ENCODE peak calls at places on chromosome 13, in seven cellular contexts. O, L, P, K, X, D and W are unnamed samples.

GRCh38 chr13:100848304-100848703 is 173.7 kb upstream of the TMTC4 start:
- DNase-seq in O (no peak), L (no peak), P (no peak), K (no peak), X (no peak), D (no peak), W (no peak)

GRCh38 chr13:26246154-26246553 is 7.8 kb upstream of the CDK8 start:
- DNase-seq in O (no peak), L (no peak), P (no peak), K (no peak), X (no peak), D (no peak), W (no peak)

GRCh38 chr13:49690133-49690989 is 925 bp downstream of the EBPL start:
- DNase-seq in O (peak; percentile 71), L (no peak), P (no peak), K (no peak), X (peak; percentile 41), D (no peak), W (peak; percentile 60)

GRCh38 chr13:112626124-112626523 is 38.2 kb upstream of the TUBGCP3 start:
- DNase-seq in O (no peak), L (no peak), P (no peak), K (no peak), X (no peak), D (no peak), W (no peak)

GRCh38 chr13:33204130-33204927 is 81.2 kb downstream of the STARD13 start:
- DNase-seq in O (peak; percentile 83), L (peak; percentile 61), P (no peak), K (no peak), X (no peak), D (no peak), W (peak; percentile 87)

GRCh38 chr13:112562254-112562653 is 25.7 kb downstream of the TUBGCP3 start:
- DNase-seq in O (no peak), L (no peak), P (no peak), K (no peak), X (no peak), D (no peak), W (no peak)

GRCh38 chr13:111153977-111154332 is 38.8 kb downstream of the ARHGEF7 start:
- DNase-seq in O (peak; percentile 26), L (no peak), P (peak; percentile 58), K (peak; percentile 15), X (peak; percentile 33), D (no peak), W (no peak)

GRCh38 chr13:62613819-62614218 is 1198.2 kb upstream of the PCDH20 start:
- DNase-seq in O (no peak), L (no peak), P (no peak), K (no peak), X (no peak), D (no peak), W (no peak)

GRCh38 chr13:50156140-50156539 is 140.9 kb downstream of the KCNRG start:
- DNase-seq in O (peak; percentile 64), L (no peak), P (no peak), K (no peak), X (no peak), D (no peak), W (peak; percentile 88)

GRCh38 chr13:112916296-112916695 is 52.7 kb upstream of the MCF2L start:
- DNase-seq in O (no peak), L (peak; percentile 19), P (no peak), K (no peak), X (no peak), D (no peak), W (no peak)

GRCh38 chr13:110993788-110994187 is 78.9 kb upstream of the ANKRD10 start:
- DNase-seq in O (no peak), L (no peak), P (no peak), K (no peak), X (no peak), D (no peak), W (no peak)

GRCh38 chr13:28423010-28423409 is 71.9 kb downstream of the FLT1 start:
- DNase-seq in O (no peak), L (no peak), P (no peak), K (no peak), X (no peak), D (peak; percentile 74), W (no peak)

GRCh38 chr13:67238277-67238859 is 8.2 kb upstream of the PCDH9 start:
- DNase-seq in O (no peak), L (no peak), P (no peak), K (no peak), X (no peak), D (no peak), W (no peak)

GRCh38 chr13:89401209-89401810 is 1730.1 kb downstream of the SLITRK5 start:
- DNase-seq in O (peak; percentile 3), L (no peak), P (no peak), K (no peak), X (no peak), D (no peak), W (peak; percentile 72)

GRCh38 chr13:113831061-113831460 is 32.8 kb downstream of the GAS6 start:
- DNase-seq in O (no peak), L (no peak), P (no peak), K (no peak), X (no peak), D (no peak), W (no peak)

GRCh38 chr13:24511019-24511823 is 1.4 kb downstream of the PARP4 start:
- DNase-seq in O (peak; percentile 86), L (no peak), P (peak; percentile 11), K (no peak), X (peak; percentile 60), D (peak; percentile 48), W (peak; percentile 95)

GRCh38 chr13:41137951-41138350 is 5.3 kb upstream of the KBTBD6 start:
- DNase-seq in O (peak; percentile 33), L (no peak), P (no peak), K (no peak), X (no peak), D (no peak), W (peak; percentile 71)

GRCh38 chr13:75132800-75133695 is 348.9 kb downstream of the TBC1D4 start:
- DNase-seq in O (no peak), L (no peak), P (no peak), K (no peak), X (no peak), D (no peak), W (peak; percentile 26)

GRCh38 chr13:78593129-78593528 is 10.2 kb downstream of the POU4F1 start:
- DNase-seq in O (no peak), L (no peak), P (no peak), K (no peak), X (no peak), D (no peak), W (no peak)

GRCh38 chr13:79522583-79522982 is 41.6 kb downstream of the NDFIP2 start:
- DNase-seq in O (peak; percentile 87), L (no peak), P (no peak), K (no peak), X (no peak), D (peak; percentile 78), W (peak; percentile 95)

GRCh38 chr13:96141032-96141431 is 51.1 kb downstream of the HS6ST3 start:
- DNase-seq in O (no peak), L (no peak), P (no peak), K (no peak), X (no peak), D (no peak), W (peak; percentile 3)

GRCh38 chr13:80840313-80840976 is 499.5 kb upstream of the SPRY2 start:
- DNase-seq in O (peak; percentile 27), L (no peak), P (no peak), K (no peak), X (no peak), D (no peak), W (no peak)

GRCh38 chr13:93687261-93687660 is 460.7 kb downstream of the GPC6 start:
- DNase-seq in O (no peak), L (no peak), P (no peak), K (no peak), X (no peak), D (no peak), W (peak; percentile 36)

GRCh38 chr13:113645329-113645728 is 12.7 kb downstream of the ATP4B start:
- DNase-seq in O (no peak), L (no peak), P (no peak), K (no peak), X (no peak), D (no peak), W (no peak)